ENCODE peak calls at places on chromosomes 3 and 15, in eight cellular contexts. V is T-helper 1 cell, E is glomerular endothelial cell, Y is NCI-H1436, L is nucleus accumbens, A is Daoy, H is AG10803, U is AML-193. S is an unnamed sample.

GRCh38 chr3:33041909-33042308 is 55.0 kb downstream of the GLB1 start:
- DNase-seq in Y (no peak), L (no peak), U (no peak), E (no peak), H (no peak), A (no peak), V (no peak), S (no peak)

GRCh38 chr15:60737217-60737616 is 258.3 kb upstream of the ICE2 start:
- DNase-seq in Y (no peak), U (no peak), E (no peak), L (no peak), A (no peak), H (no peak), V (no peak), S (no peak)

GRCh38 chr3:12158387-12159226 is at the start of gene TIMP4:
- DNase-seq in L (no peak), U (no peak), A (peak), H (peak), Y (no peak), E (no peak), V (no peak), S (peak)

GRCh38 chr3:158479051-158479450 is 91.9 kb upstream of the MLF1 start:
- DNase-seq in V (no peak), E (no peak), H (no peak), L (no peak), Y (no peak), A (no peak), U (no peak), S (no peak)

GRCh38 chr3:157067114-157067513 is 92.8 kb downstream of the CCNL1 start:
- DNase-seq in E (no peak), V (no peak), H (no peak), Y (no peak), L (no peak), U (no peak), A (no peak), S (no peak)

GRCh38 chr3:119413603-119414280 is 49.7 kb downstream of the TMEM39A start:
- DNase-seq in H (no peak), L (no peak), U (no peak), V (no peak), Y (peak), A (no peak), E (no peak), S (no peak)

GRCh38 chr15:83289160-83289559 is 4.7 kb upstream of the BNC1 start:
- DNase-seq in H (peak), U (no peak), A (peak), V (no peak), L (no peak), E (no peak), Y (no peak), S (peak)

GRCh38 chr15:95739161-95739560 is 591.3 kb upstream of the NR2F2 start:
- DNase-seq in L (no peak), H (no peak), Y (no peak), V (no peak), U (no peak), A (no peak), E (no peak), S (no peak)

GRCh38 chr3:52121459-52121795 is 32.8 kb downstream of the POC1A start:
- DNase-seq in E (no peak), V (no peak), A (no peak), L (no peak), H (no peak), Y (no peak), U (peak), S (no peak)

GRCh38 chr15:81029416-81030367 is 29.0 kb downstream of the TLNRD1 start:
- DNase-seq in H (peak), Y (no peak), A (peak), V (no peak), E (no peak), U (no peak), L (no peak), S (peak)

GRCh38 chr3:61562042-61562809 is 855 bp downstream of the PTPRG start:
- DNase-seq in V (no peak), L (no peak), E (no peak), H (peak), U (no peak), Y (no peak), A (peak), S (peak)

S was measured in IMR-90.